ENCODE peak calls at places on chromosomes 3 and 15, in seven cellular contexts. H is colonic mucosa; X is heart left ventricle; Z is cardiac muscle cell; L is body of pancreas; O is MM.1S; S is CD8-positive, alpha-beta memory T cell. K is an unnamed sample.

GRCh38 chr3:152197937-152198336 is 70.8 kb upstream of the MBNL1 start:
- DNase-seq in H (no peak), X (no peak), Z (no peak), L (no peak), O (peak; percentile 61), S (no peak), K (no peak)

GRCh38 chr15:92463826-92464225 is 70.1 kb downstream of the ST8SIA2 start:
- DNase-seq in H (no peak), X (no peak), Z (no peak), L (no peak), O (no peak), S (no peak), K (no peak)

GRCh38 chr3:53729618-53730017 is 116.6 kb downstream of the CHDH start:
- DNase-seq in H (no peak), X (no peak), Z (no peak), L (no peak), O (no peak), S (no peak), K (no peak)

GRCh38 chr3:18135083-18135814 is 289.9 kb downstream of the SATB1 start:
- DNase-seq in H (no peak), X (no peak), Z (no peak), L (no peak), O (no peak), S (no peak), K (no peak)

GRCh38 chr15:40282870-40283614 is at the start of gene ANKRD63:
- DNase-seq in H (no peak), X (peak; percentile 23), Z (peak; percentile 53), L (no peak), O (no peak), S (no peak), K (no peak)

GRCh38 chr3:161104561-161105551 is at the start of gene B3GALNT1:
- DNase-seq in H (peak; percentile 24), X (peak; percentile 73), Z (peak; percentile 49), L (peak; percentile 62), O (no peak), S (no peak), K (peak; percentile 21)

GRCh38 chr3:53236112-53236841 is 19.5 kb downstream of the TKT start:
- DNase-seq in H (peak; percentile 62), X (peak; percentile 85), Z (peak; percentile 32), L (peak; percentile 60), O (peak; percentile 39), S (no peak), K (peak; percentile 37)

GRCh38 chr3:188608401-188608800 is 454.4 kb downstream of the LPP start:
- DNase-seq in H (no peak), X (no peak), Z (no peak), L (no peak), O (no peak), S (no peak), K (no peak)

GRCh38 chr3:183377307-183377959 is 51.0 kb downstream of the MCF2L2 start:
- DNase-seq in H (no peak), X (no peak), Z (no peak), L (no peak), O (peak; percentile 47), S (no peak), K (no peak)

GRCh38 chr15:73930371-73930770 is 4.1 kb downstream of the LOXL1 start:
- DNase-seq in H (no peak), X (peak; percentile 88), Z (no peak), L (no peak), O (no peak), S (no peak), K (peak; percentile 68)

GRCh38 chr3:45246236-45246635 is 20.1 kb upstream of the TMEM158 start:
- DNase-seq in H (no peak), X (no peak), Z (no peak), L (no peak), O (no peak), S (no peak), K (no peak)

GRCh38 chr3:17808994-17809393 is 66.6 kb upstream of the TBC1D5 start:
- DNase-seq in H (no peak), X (no peak), Z (peak; percentile 32), L (no peak), O (no peak), S (no peak), K (no peak)

GRCh38 chr3:84974347-84974746 is 15.6 kb downstream of the CADM2 start:
- DNase-seq in H (no peak), X (no peak), Z (no peak), L (no peak), O (no peak), S (no peak), K (no peak)

GRCh38 chr3:188214442-188214841 is 60.5 kb downstream of the LPP start:
- DNase-seq in H (no peak), X (no peak), Z (no peak), L (no peak), O (no peak), S (no peak), K (no peak)

GRCh38 chr15:70806992-70807712 is 43.8 kb upstream of the UACA start:
- DNase-seq in H (no peak), X (peak; percentile 61), Z (no peak), L (no peak), O (no peak), S (no peak), K (peak; percentile 25)

GRCh38 chr15:72197460-72198409 is at the start of gene GRAMD2A:
- DNase-seq in H (peak; percentile 47), X (no peak), Z (peak; percentile 57), L (no peak), O (no peak), S (no peak), K (no peak)

GRCh38 chr3:43620953-43621405 is 832 bp downstream of the ANO10 start:
- DNase-seq in H (no peak), X (no peak), Z (no peak), L (no peak), O (no peak), S (no peak), K (no peak)

GRCh38 chr15:63186065-63186464 is 3.3 kb upstream of the RAB8B start:
- DNase-seq in H (no peak), X (no peak), Z (no peak), L (no peak), O (no peak), S (no peak), K (no peak)

GRCh38 chr3:149588909-149589308 is 68.9 kb downstream of the WWTR1 start:
- DNase-seq in H (no peak), X (no peak), Z (no peak), L (no peak), O (no peak), S (no peak), K (no peak)

GRCh38 chr15:85427286-85428028 is 47.1 kb downstream of the AKAP13 start:
- DNase-seq in H (peak; percentile 48), X (no peak), Z (no peak), L (no peak), O (no peak), S (no peak), K (no peak)

GRCh38 chr3:125651246-125651645 is 55.9 kb upstream of the OSBPL11 start:
- DNase-seq in H (no peak), X (no peak), Z (no peak), L (no peak), O (no peak), S (no peak), K (no peak)
- H3K27ac ChIP-seq in H (no peak overlapping the region), X (no peak overlapping the region), Z (no peak overlapping the region), L (no peak overlapping the region), O (no peak overlapping the region), S (no peak overlapping the region), K (no peak overlapping the region)

GRCh38 chr3:51938780-51939425 is 2.8 kb downstream of the RRP9 start:
- DNase-seq in H (no peak), X (no peak), Z (no peak), L (no peak), O (no peak), S (no peak), K (no peak)
- H3K4me3 ChIP-seq in H (no peak overlapping the region), X (no peak overlapping the region), Z (no peak overlapping the region), L (no peak overlapping the region), O (no peak overlapping the region), S (no peak overlapping the region), K (no peak overlapping the region)

GRCh38 chr3:185328324-185329004 is 34.5 kb upstream of the MAP3K13 start:
- DNase-seq in H (peak; percentile 90), X (no peak), Z (peak; percentile 31), L (peak; percentile 83), O (no peak), S (no peak), K (no peak)
- H3K27ac ChIP-seq in H (peak overlapping the region; percentile 81), X (no peak overlapping the region), Z (peak overlapping the region; percentile 31), L (peak overlapping the region; percentile 21), O (no peak overlapping the region), S (peak overlapping the region; percentile 15), K (no peak overlapping the region)

GRCh38 chr3:83454353-83454752 is 1504.4 kb upstream of the CADM2 start:
- DNase-seq in H (no peak), X (no peak), Z (no peak), L (no peak), O (no peak), S (no peak), K (no peak)

GRCh38 chr3:83457516-83457915 is 1501.3 kb upstream of the CADM2 start:
- DNase-seq in H (no peak), X (no peak), Z (no peak), L (no peak), O (no peak), S (no peak), K (no peak)

DNA sequence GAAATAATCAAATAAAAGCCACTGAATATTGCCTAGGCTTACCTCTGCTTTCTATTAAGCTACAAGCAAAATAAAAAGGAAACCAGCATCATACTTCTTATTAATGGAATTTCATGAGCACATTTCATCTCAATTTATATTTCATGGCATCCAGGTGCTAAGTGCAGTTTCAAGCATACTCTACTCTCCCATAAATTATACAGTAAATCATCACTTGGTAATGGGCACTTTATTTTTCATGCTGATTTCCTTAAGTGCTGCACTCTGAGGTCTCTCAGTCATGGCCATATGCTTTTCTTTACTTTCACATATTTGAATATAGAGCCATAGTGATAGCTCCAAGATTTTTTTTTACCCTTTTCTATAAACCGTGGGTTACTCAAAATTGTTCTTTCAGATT is 1505.8 kb upstream of the CADM2 start:
- DNase-seq in H (no peak), X (no peak), Z (peak; percentile 32), L (no peak), O (no peak), S (no peak), K (no peak)
- H3K4me3 ChIP-seq in H (no peak overlapping the region), X (no peak overlapping the region), Z (no peak overlapping the region), L (no peak overlapping the region), O (no peak overlapping the region), S (no peak overlapping the region), K (no peak overlapping the region)